ENCODE peak calls at places on chromosomes 12 and 14, in ten cellular contexts. Z is AG10803; P is activated T-cell treated with anti-CD3 and anti-CD28 coated beads, Interleukin-2, amount 50 U/mL, for 24 hours; A is fibroblast of mammary gland; T is Panc1; Q is nephron progenitor cell; X is iris pigment epithelial cell; K is NCI-H1694; O is SK-N-DZ; R is GM23338. U is an unnamed sample.

GRCh38 chr14:61034416-61035100 is 53.5 kb downstream of the SLC38A6 start:
- DNase-seq in Z (no peak), P (no peak), A (no peak), T (no peak), Q (no peak), X (no peak), K (no peak), O (no peak), R (no peak), U (peak)

GRCh38 chr14:95535226-95536021 is 574 bp downstream of the GLRX5 start:
- DNase-seq in Z (no peak), P (peak), A (no peak), T (no peak), Q (no peak), X (no peak), K (no peak), O (no peak), R (no peak), U (no peak)

GRCh38 chr12:132374821-132375445 is 45.5 kb upstream of the GALNT9 start:
- DNase-seq in Z (no peak), P (no peak), A (no peak), T (no peak), Q (no peak), X (no peak), K (no peak), O (no peak), R (no peak), U (no peak)

GRCh38 chr12:5922500-5922899 is 22.6 kb downstream of the ANO2 start:
- DNase-seq in Z (no peak), P (no peak), A (no peak), T (no peak), Q (no peak), X (no peak), K (no peak), O (no peak), R (no peak), U (no peak)

GRCh38 chr12:109864916-109865315 is 15.4 kb downstream of the GLTP start:
- DNase-seq in Z (no peak), P (no peak), A (no peak), T (no peak), Q (no peak), X (no peak), K (no peak), O (no peak), R (peak), U (no peak)

GRCh38 chr12:75820848-75821578 is 210.6 kb downstream of the PHLDA1 start:
- DNase-seq in Z (peak), P (no peak), A (peak), T (no peak), Q (no peak), X (peak), K (no peak), O (no peak), R (no peak), U (no peak)

GRCh38 chr12:72264548-72265175 is 7.5 kb upstream of the TRHDE start:
- DNase-seq in Z (no peak), P (no peak), A (peak), T (no peak), Q (no peak), X (peak), K (no peak), O (peak), R (peak), U (peak)

GRCh38 chr12:64652346-64652745 is 42.1 kb downstream of the RASSF3 start:
- DNase-seq in Z (no peak), P (no peak), A (no peak), T (no peak), Q (no peak), X (no peak), K (no peak), O (no peak), R (no peak), U (no peak)

GRCh38 chr12:53560386-53560785 is 53.1 kb upstream of the NPFF start:
- DNase-seq in Z (peak), P (no peak), A (peak), T (no peak), Q (no peak), X (peak), K (no peak), O (no peak), R (no peak), U (peak)

GRCh38 chr14:39807271-39807670 is 375.0 kb upstream of the FBXO33 start:
- DNase-seq in Z (no peak), P (no peak), A (no peak), T (no peak), Q (no peak), X (no peak), K (no peak), O (no peak), R (no peak), U (no peak)

GRCh38 chr12:66538970-66539369 is 139.9 kb downstream of the GRIP1 start:
- DNase-seq in Z (no peak), P (no peak), A (no peak), T (no peak), Q (no peak), X (peak), K (no peak), O (no peak), R (peak), U (no peak)

GRCh38 chr12:120362516-120363273 is 6.3 kb downstream of the MSI1 start:
- DNase-seq in Z (no peak), P (no peak), A (no peak), T (no peak), Q (no peak), X (no peak), K (no peak), O (peak), R (no peak), U (no peak)

GRCh38 chr14:29896354-29896768 is 31.3 kb downstream of the PRKD1 start:
- DNase-seq in Z (no peak), P (no peak), A (no peak), T (no peak), Q (no peak), X (no peak), K (no peak), O (no peak), R (no peak), U (no peak)

GRCh38 chr14:73634333-73634833 is 10.4 kb upstream of the DNAL1 start:
- DNase-seq in Z (no peak), P (no peak), A (peak), T (no peak), Q (no peak), X (peak), K (no peak), O (peak), R (peak), U (peak)

GRCh38 chr14:61188936-61189808 is 92.0 kb downstream of the TMEM30B start:
- DNase-seq in Z (peak), P (peak), A (peak), T (no peak), Q (peak), X (peak), K (no peak), O (peak), R (peak), U (peak)

GRCh38 chr14:69484444-69485113 is at the start of gene PLEKHD1:
- DNase-seq in Z (no peak), P (no peak), A (no peak), T (no peak), Q (peak), X (no peak), K (no peak), O (peak), R (peak), U (no peak)

GRCh38 chr12:58034311-58034710 is 92.9 kb downstream of the ATP23 start:
- DNase-seq in Z (no peak), P (no peak), A (no peak), T (no peak), Q (no peak), X (peak), K (no peak), O (no peak), R (no peak), U (peak)

U was measured in choroid plexus epithelial cell.